ENCODE peak calls at places on chromosomes 2 and 18, in five cellular contexts. B is H9, L is substantia nigra, T is sigmoid colon, X is psoas muscle. U is an unnamed sample.

GRCh38 chr2:173288561-173288960 is 66.1 kb upstream of the CDCA7 start:
- DNase-seq in X (no peak), L (no peak), B (no peak), T (no peak), U (no peak)

GRCh38 chr2:126658910-126659613 is 3.1 kb downstream of the GYPC start:
- DNase-seq in T (peak; percentile 89), L (no peak), X (peak; percentile 77), B (no peak), U (no peak)

GRCh38 chr2:169108098-169108884 is 38.9 kb downstream of the DHRS9 start:
- DNase-seq in L (no peak), X (no peak), B (no peak), T (no peak), U (no peak)

GRCh38 chr18:46097378-46097852 is 681 bp downstream of the ATP5F1A start:
- DNase-seq in B (no peak), T (no peak), L (no peak), X (no peak), U (no peak)

GRCh38 chr2:98507940-98508689 is 63.5 kb downstream of the INPP4A start:
- DNase-seq in T (peak; percentile 80), B (no peak), X (peak; percentile 63), L (peak; percentile 24), U (no peak)

GRCh38 chr2:25127631-25128030 is 40.7 kb downstream of the POMC start:
- DNase-seq in X (no peak), L (no peak), T (no peak), B (no peak), U (no peak)

GRCh38 chr2:108621689-108622681 is 87.7 kb downstream of the LIMS1 start:
- DNase-seq in X (no peak), L (no peak), B (no peak), T (no peak), U (no peak)

GRCh38 chr2:204645018-204645775 is 99.9 kb downstream of the PARD3B start:
- DNase-seq in B (no peak), L (no peak), X (no peak), T (no peak), U (no peak)

GRCh38 chr2:33788044-33788443 is 188.9 kb upstream of the FAM98A start:
- DNase-seq in T (no peak), L (no peak), X (no peak), B (no peak), U (no peak)

GRCh38 chr2:132581917-132582316 is 88.1 kb downstream of the LYPD1 start:
- DNase-seq in B (peak; percentile 41), X (no peak), T (no peak), L (no peak), U (no peak)

GRCh38 chr2:82182270-82182669 is 1877.7 kb upstream of the LRRTM1 start:
- DNase-seq in T (no peak), B (no peak), X (no peak), L (no peak), U (no peak)

GRCh38 chr2:64770781-64771334 is 117.1 kb upstream of the SERTAD2 start:
- DNase-seq in T (peak; percentile 94), B (no peak), L (no peak), X (peak; percentile 69), U (no peak)

GRCh38 chr2:231617059-231617926 is 24.6 kb downstream of the TEX44 start:
- DNase-seq in B (no peak), X (no peak), T (no peak), L (no peak), U (no peak)

GRCh38 chr2:2743164-2743571 is 412.1 kb upstream of the MYT1L start:
- DNase-seq in L (peak; percentile 14), B (no peak), T (peak; percentile 80), X (peak; percentile 83), U (no peak)

GRCh38 chr2:108949316-108950299 is 39.4 kb downstream of the EDAR start:
- DNase-seq in T (no peak), L (no peak), B (no peak), X (no peak), U (no peak)

GRCh38 chr2:58973831-58974281 is 732.7 kb upstream of the FANCL start:
- DNase-seq in X (no peak), L (no peak), T (no peak), B (peak; percentile 55), U (no peak)

GRCh38 chr2:240458900-240459391 is 23.5 kb downstream of the GPC1 start:
- DNase-seq in B (no peak), T (peak; percentile 57), X (peak; percentile 14), L (no peak), U (no peak)

GRCh38 chr18:40875101-40875500 is 1079.9 kb upstream of the PIK3C3 start:
- DNase-seq in X (no peak), L (no peak), T (no peak), B (no peak), U (no peak)

GRCh38 chr2:27147935-27148334 is 869 bp upstream of the TCF23 start:
- DNase-seq in X (no peak), B (no peak), L (no peak), T (no peak), U (no peak)

GRCh38 chr2:60385648-60386047 is 167.8 kb downstream of the BCL11A start:
- DNase-seq in X (no peak), T (no peak), L (no peak), B (no peak), U (no peak)

GRCh38 chr2:119827866-119828507 is 68.3 kb downstream of the PTPN4 start:
- DNase-seq in B (no peak), T (no peak), L (no peak), X (no peak), U (no peak)

GRCh38 chr2:74104839-74105238 is 42.9 kb downstream of the BOLA3 start:
- DNase-seq in T (no peak), L (no peak), B (no peak), X (no peak), U (no peak)

GRCh38 chr2:71505086-71505769 is 51.9 kb downstream of the DYSF start:
- DNase-seq in T (peak; percentile 56), L (no peak), B (no peak), X (peak; percentile 40), U (no peak)

GRCh38 chr18:55762424-55762823 is 174.4 kb upstream of the TCF4 start:
- DNase-seq in L (no peak), X (no peak), B (no peak), T (no peak), U (no peak)

GRCh38 chr18:55768255-55768654 is 180.3 kb upstream of the TCF4 start:
- DNase-seq in B (peak; percentile 77), T (no peak), X (no peak), L (no peak), U (peak; percentile 78)

GRCh38 chr18:55763298-55763697 is 175.3 kb upstream of the TCF4 start:
- DNase-seq in B (no peak), X (no peak), T (no peak), L (no peak), U (no peak)

GRCh38 chr18:55764382-55764781 is 176.4 kb upstream of the TCF4 start:
- DNase-seq in B (no peak), L (no peak), X (no peak), T (no peak), U (no peak)

GRCh38 chr18:55763805-55764204 is 175.8 kb upstream of the TCF4 start:
- DNase-seq in L (no peak), B (no peak), X (no peak), T (no peak), U (no peak)
- H3K27ac ChIP-seq in L (no peak overlapping the region), B (no peak overlapping the region), X (no peak overlapping the region), T (no peak overlapping the region), U (no peak overlapping the region)

GRCh38 chr2:159088906-159089305 is 120.5 kb downstream of the TANC1 start:
- DNase-seq in X (no peak), B (no peak), T (no peak), L (no peak), U (no peak)
- H3K27ac ChIP-seq in X (no peak overlapping the region), B (no peak overlapping the region), T (peak overlapping the region; percentile 86), L (peak overlapping the region; percentile 42), U (no peak overlapping the region)

GRCh38 chr18:43314931-43315330 is 37.6 kb upstream of the SYT4 start:
- DNase-seq in X (no peak), T (no peak), L (no peak), B (no peak), U (no peak)
- H3K27ac ChIP-seq in X (no peak overlapping the region), T (no peak overlapping the region), L (no peak overlapping the region), B (no peak overlapping the region), U (no peak overlapping the region)

GRCh38 chr2:234343297-234343696 is 153.6 kb downstream of the ARL4C start:
- DNase-seq in T (no peak), B (no peak), L (no peak), X (no peak), U (no peak)
- H3K27ac ChIP-seq in T (no peak overlapping the region), B (no peak overlapping the region), L (no peak overlapping the region), X (no peak overlapping the region), U (no peak overlapping the region)

U was measured in iPS DF 6.9.